ENCODE peak calls at places on chromosomes 1 and 21, in five cellular contexts. O is A549, D is MM.1S, F is hepatocyte, B is GM23338. J is an unnamed sample.

GRCh38 chr1:178928985-178929384 is 58.1 kb upstream of the ANGPTL1 start:
- DNase-seq in O (no peak), D (no peak), F (no peak), B (peak), J (no peak)

GRCh38 chr1:3219005-3219724 is 150.2 kb downstream of the PRDM16 start:
- DNase-seq in O (peak), D (no peak), F (peak), B (no peak), J (no peak)

GRCh38 chr1:154614247-154614646 is 6.3 kb upstream of the ADAR start:
- DNase-seq in O (no peak), D (no peak), F (no peak), B (peak), J (no peak)

GRCh38 chr21:34282223-34282622 is 81.6 kb upstream of the KCNE2 start:
- DNase-seq in O (no peak), D (no peak), F (no peak), B (no peak), J (no peak)

GRCh38 chr1:218942421-218942820 is 231.3 kb upstream of the LYPLAL1 start:
- DNase-seq in O (no peak), D (no peak), F (no peak), B (no peak), J (no peak)

GRCh38 chr1:44842763-44843655 is at the start of gene PTCH2:
- DNase-seq in O (peak), D (no peak), F (peak), B (peak), J (peak)

GRCh38 chr1:225766967-225767413 is 10.6 kb upstream of the SRP9 start:
- DNase-seq in O (no peak), D (no peak), F (peak), B (no peak), J (peak)

GRCh38 chr1:27506703-27507102 is 16.7 kb upstream of the WASF2 start:
- DNase-seq in O (no peak), D (no peak), F (no peak), B (no peak), J (no peak)

GRCh38 chr1:209367031-209367813 is 216.3 kb upstream of the CAMK1G start:
- DNase-seq in O (no peak), D (no peak), F (no peak), B (no peak), J (no peak)

GRCh38 chr1:117930484-117930883 is 945 bp downstream of the WDR3 start:
- DNase-seq in O (peak), D (no peak), F (no peak), B (peak), J (no peak)

GRCh38 chr1:156025873-156026272 is 5.1 kb upstream of the SSR2 start:
- DNase-seq in O (peak), D (no peak), F (peak), B (peak), J (peak)

GRCh38 chr1:116765962-116766361 is 11.7 kb downstream of the CD2 start:
- DNase-seq in O (no peak), D (no peak), F (no peak), B (no peak), J (no peak)

GRCh38 chr1:55575571-55576279 is 360.6 kb upstream of the USP24 start:
- DNase-seq in O (no peak), D (no peak), F (no peak), B (no peak), J (no peak)

GRCh38 chr21:44965251-44966022 is 25.6 kb downstream of the SLX9 start:
- DNase-seq in O (no peak), D (no peak), F (no peak), B (no peak), J (no peak)

GRCh38 chr1:156122519-156123355 is 8.2 kb downstream of the LMNA start:
- DNase-seq in O (no peak), D (no peak), F (peak), B (no peak), J (no peak)

GRCh38 chr1:185159966-185160365 is 3.0 kb downstream of the SWT1 start:
- DNase-seq in O (no peak), D (peak), F (no peak), B (no peak), J (no peak)

GRCh38 chr21:37319551-37319950 is 47.0 kb upstream of the DYRK1A start:
- DNase-seq in O (no peak), D (no peak), F (no peak), B (no peak), J (no peak)

GRCh38 chr1:95370671-95370992 is 136.6 kb downstream of the RWDD3 start:
- DNase-seq in O (no peak), D (no peak), F (peak), B (no peak), J (no peak)

GRCh38 chr1:148353461-148354283 is 129.4 kb downstream of the PPIAL4G start:
- DNase-seq in O (peak), D (no peak), F (peak), B (peak), J (no peak)

GRCh38 chr1:15252547-15252835 is 5.5 kb downstream of the FHAD1 start:
- DNase-seq in O (no peak), D (no peak), F (no peak), B (no peak), J (no peak)

GRCh38 chr1:174643206-174643605 is 195.4 kb downstream of the GPR52 start:
- DNase-seq in O (no peak), D (no peak), F (no peak), B (no peak), J (no peak)

GRCh38 chr1:66374148-66374547 is 159.8 kb upstream of the SGIP1 start:
- DNase-seq in O (no peak), D (peak), F (no peak), B (no peak), J (no peak)

GRCh38 chr21:21007606-21008005 is 9.4 kb downstream of the NCAM2 start:
- DNase-seq in O (no peak), D (no peak), F (no peak), B (no peak), J (no peak)

DNA sequence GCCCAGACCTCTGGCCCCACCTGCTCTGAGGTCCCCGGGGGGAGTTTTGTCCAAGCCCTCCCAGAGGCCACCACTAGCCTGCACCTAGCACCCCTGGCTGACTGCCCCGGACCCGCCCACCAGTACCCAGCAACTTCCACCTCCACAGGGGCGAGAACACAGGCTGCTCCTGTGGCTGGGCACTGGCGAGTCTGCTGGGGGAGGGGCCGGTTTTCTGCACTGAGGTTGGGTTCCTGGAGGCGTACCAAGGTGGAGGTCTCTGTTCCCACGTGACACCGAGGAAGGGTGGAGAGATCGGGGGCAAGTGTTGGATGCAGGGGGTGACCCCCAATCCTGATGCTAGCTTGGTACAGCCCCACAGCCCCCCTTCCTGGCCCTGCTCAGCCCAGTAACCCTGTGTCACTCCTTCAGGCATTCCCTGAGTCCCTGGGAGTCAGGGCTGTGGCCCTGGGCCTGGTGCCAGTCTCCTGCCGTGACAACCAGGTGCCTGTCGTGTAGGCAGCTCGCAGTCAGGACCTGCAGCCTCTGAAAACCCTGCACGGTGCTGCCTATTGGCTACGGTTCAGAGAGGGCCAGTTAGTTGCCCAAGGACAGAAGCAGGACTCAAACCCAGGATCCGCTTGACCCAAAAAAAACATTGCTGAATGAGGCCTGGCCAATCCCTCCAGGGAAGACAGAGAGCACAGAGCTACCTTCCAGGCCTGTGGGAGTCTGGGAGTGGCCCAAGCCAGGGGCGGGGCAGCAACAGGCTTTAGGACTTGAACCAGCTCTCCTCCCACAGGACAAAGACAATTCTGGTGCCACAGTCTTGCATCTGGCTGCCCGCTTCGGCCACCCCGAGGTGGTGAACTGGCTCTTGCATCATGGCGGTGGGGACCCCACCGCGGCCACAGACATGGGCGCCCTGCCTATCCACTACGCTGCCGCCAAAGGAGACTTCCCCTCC is 3.1 kb downstream of the ESPN start:
- DNase-seq in O (no peak), D (no peak), F (no peak), B (no peak), J (no peak)
- H3K4me2 ChIP-seq in O (no peak), D (no peak), F (no peak), B (no peak), J (no peak)

GRCh38 chr1:84582802-84583587 is 8.8 kb upstream of the CTBS start:
- DNase-seq in O (no peak), D (peak), F (peak), B (no peak), J (peak)
- H3K4me2 ChIP-seq in O (no peak), D (peak), F (peak), B (no peak), J (no peak)

DNA sequence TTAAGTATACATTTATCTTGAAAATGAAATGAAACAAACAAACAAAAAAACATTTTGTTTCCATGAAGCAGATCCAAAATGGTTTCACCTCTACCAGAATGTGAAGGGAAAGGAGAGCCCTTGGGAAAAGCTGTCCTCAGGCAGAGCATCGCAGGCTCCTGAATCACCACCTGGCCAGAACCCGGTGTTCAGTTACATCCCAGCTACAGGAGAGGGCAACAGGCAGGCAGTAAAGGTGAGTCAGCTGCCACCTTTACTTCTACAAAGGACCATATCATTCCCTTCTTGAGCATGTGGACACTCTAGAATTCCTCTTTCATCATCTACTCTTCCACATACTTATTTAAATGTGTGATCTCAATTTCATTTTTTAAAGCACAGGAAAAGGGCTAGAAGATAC is 151.2 kb downstream of the PIGK start:
- DNase-seq in O (no peak), D (no peak), F (no peak), B (peak), J (no peak)
- H3K4me2 ChIP-seq in O (no peak), D (no peak), F (no peak), B (no peak), J (no peak)

DNA sequence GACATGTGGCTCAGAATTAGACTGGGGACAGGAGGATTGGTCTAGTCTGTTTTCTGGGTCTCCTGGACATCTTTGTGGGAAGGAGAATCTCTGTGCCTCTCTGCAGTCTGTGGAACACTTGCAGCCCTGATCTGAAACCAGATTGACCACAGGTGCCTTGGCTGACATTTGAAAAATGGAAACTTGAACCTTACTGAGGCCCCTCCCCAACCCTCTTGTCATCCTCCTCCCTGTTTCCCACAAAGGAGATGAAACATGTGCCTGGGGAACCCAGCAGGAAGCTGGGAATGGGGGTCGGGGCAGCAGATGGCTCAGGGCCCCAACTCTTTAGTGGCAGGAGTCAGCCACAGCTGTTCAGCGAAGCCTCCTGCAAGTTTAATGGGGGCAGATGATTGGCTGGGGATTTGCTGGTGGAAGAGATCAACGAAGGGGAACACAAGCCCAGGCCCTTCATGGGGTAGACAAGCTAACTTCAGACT is 18.1 kb downstream of the VASH2 start:
- DNase-seq in O (no peak), D (peak), F (no peak), B (no peak), J (no peak)
- H3K4me2 ChIP-seq in O (no peak), D (peak), F (no peak), B (peak), J (no peak)

DNA sequence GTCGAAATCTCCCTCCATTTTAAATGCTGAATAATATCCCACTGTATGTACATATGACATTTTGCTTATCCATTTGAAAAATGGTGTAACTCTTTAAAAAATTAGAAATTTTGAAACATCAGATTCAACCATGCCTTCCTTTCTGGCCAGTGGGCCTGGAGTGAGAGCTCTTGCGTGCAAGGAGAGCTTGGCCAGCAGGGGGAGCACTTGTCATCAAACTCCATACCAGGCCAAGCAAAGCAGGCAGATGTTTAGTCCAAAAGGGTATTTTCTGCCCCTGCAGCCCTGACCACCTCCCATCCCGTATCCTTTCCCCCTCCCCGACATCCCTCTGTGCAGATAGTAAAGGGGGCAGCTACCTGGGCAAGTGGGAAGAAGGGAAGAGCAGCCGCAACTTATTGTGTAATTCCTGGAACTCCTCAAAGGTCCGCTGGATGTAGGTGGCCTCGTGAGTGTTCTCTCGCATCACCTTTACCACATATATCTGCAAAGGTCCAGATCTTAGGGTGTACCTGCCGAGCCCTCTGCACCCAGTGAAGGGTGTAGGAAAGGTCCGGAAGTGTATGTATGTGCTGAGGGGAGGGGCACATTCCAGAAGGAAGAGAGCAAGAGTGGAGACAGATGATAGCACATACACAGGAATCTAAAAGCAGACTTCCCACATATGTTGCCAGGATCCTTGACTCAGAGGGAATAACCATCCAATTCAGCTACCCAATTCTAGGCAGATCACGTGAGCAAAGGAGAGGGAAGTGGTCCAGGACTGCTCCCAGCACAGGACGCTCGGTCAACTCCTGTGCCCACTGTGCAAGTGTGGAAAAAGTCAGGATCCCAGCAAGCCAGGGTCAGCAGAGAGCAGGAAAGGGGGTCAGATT is 19.9 kb upstream of the PPP1R15B start:
- DNase-seq in O (peak), D (peak), F (peak), B (peak), J (peak)
- H3K4me2 ChIP-seq in O (no peak), D (no peak), F (no peak), B (no peak), J (no peak)

DNA sequence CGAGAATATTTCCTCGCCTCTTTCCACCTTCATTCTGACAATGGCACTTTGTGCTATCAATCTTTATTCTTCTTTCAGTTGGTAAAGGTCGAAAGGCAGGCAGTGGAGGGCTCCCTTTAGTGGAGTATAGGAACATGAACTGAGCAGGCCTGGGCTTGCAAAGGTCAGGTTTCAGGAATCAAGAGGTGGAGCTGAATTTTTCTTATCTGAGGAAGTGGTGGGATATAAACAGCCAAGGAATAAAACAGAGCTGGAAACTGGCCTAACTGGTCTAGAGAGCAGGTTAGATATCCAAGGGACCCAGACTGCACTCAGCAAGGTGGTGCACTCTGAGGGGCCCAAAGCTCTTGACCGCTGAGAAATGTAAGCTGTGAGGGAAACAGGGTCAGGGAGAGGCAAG is 99.1 kb downstream of the PLA2G4A start:
- DNase-seq in O (no peak), D (no peak), F (no peak), B (peak), J (no peak)
- H3K4me2 ChIP-seq in O (no peak), D (no peak), F (peak), B (no peak), J (no peak)

GRCh38 chr1:172629638-172630037 is 29.3 kb upstream of the FASLG start:
- DNase-seq in O (no peak), D (no peak), F (no peak), B (no peak), J (no peak)

GRCh38 chr1:172629170-172629569 is 29.7 kb upstream of the FASLG start:
- DNase-seq in O (no peak), D (no peak), F (no peak), B (no peak), J (no peak)

GRCh38 chr1:172628416-172628815 is 30.5 kb upstream of the FASLG start:
- DNase-seq in O (no peak), D (no peak), F (no peak), B (no peak), J (no peak)

GRCh38 chr1:172626845-172627244 is 32.1 kb upstream of the FASLG start:
- DNase-seq in O (no peak), D (no peak), F (no peak), B (no peak), J (no peak)

DNA sequence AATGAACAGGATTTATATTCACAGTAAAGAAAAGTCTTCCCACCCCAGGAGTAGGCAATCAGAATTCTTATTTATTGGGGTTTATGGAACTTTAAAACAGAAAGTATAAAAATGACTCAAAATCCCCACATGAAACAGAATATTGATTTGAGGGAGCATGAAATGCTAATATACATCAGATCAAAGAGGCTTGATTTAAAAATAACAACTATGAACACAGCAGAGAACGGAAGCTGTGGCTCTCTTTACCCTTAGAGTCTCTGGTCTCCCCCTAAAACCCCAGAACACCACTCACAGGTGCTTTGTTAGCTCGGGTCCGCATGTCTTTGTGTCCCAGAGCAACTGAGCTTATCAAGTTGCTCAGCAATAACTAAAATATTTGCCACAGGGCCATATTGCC is 31.2 kb upstream of the FASLG start:
- DNase-seq in O (no peak), D (no peak), F (no peak), B (no peak), J (no peak)
- H3K4me2 ChIP-seq in O (no peak), D (no peak), F (no peak), B (no peak), J (peak)

GRCh38 chr1:26109229-26110164 is 2.1 kb upstream of the PDIK1L start:
- DNase-seq in O (no peak), D (no peak), F (no peak), B (no peak), J (no peak)
- H3K4me2 ChIP-seq in O (peak), D (peak), F (peak), B (no peak), J (peak)

J was measured in OCI-LY7.